ENCODE peak calls at places on chromosomes 4 and X, in eight cellular contexts. N is mucosa of descending colon, L is neural progenitor cell, V is mammary epithelial cell, U is choroid plexus epithelial cell, T is fibroblast of lung, D is AG04449, J is cardiac fibroblast. G is an unnamed sample.

GRCh38 chrX:45422216-45422925 is 221.7 kb upstream of the DIPK2B start:
- DNase-seq in L (no peak), T (peak), D (no peak), J (peak), V (peak), U (no peak), N (no peak), G (no peak)

GRCh38 chr4:8221985-8222384 is 22.9 kb downstream of the SH3TC1 start:
- DNase-seq in J (no peak), L (no peak), T (no peak), V (no peak), N (no peak), U (no peak), D (no peak), G (no peak)

GRCh38 chr4:145694929-145695328 is 15.0 kb downstream of the C4orf51 start:
- DNase-seq in T (no peak), D (no peak), V (no peak), U (no peak), J (no peak), L (no peak), N (no peak), G (no peak)

GRCh38 chr4:156193800-156194199 is 240.1 kb upstream of the CTSO start:
- DNase-seq in J (no peak), N (no peak), D (peak), V (no peak), U (peak), L (no peak), T (peak), G (no peak)

GRCh38 chr4:173074501-173074946 is 94.1 kb upstream of the GALNT7 start:
- DNase-seq in D (no peak), U (peak), V (peak), T (peak), N (no peak), L (peak), J (peak), G (no peak)

GRCh38 chr4:180827193-180827592 is 1416.0 kb upstream of the TENM3 start:
- DNase-seq in N (no peak), D (no peak), L (no peak), T (peak), V (no peak), J (peak), U (peak), G (no peak)

GRCh38 chr4:73693816-73694215 is 46.6 kb upstream of the CXCL8 start:
- DNase-seq in D (no peak), N (no peak), L (no peak), U (no peak), T (no peak), V (no peak), J (no peak), G (no peak)

GRCh38 chrX:8960809-8961413 is 73.0 kb downstream of the FAM9B start:
- DNase-seq in N (no peak), U (no peak), J (no peak), T (peak), V (no peak), L (peak), D (no peak), G (no peak)

GRCh38 chr4:38488891-38489861 is 174.8 kb upstream of the KLF3 start:
- DNase-seq in D (no peak), V (no peak), T (peak), U (peak), J (peak), L (peak), N (no peak), G (no peak)

GRCh38 chr4:47075919-47076318 is 44.6 kb downstream of the GABRB1 start:
- DNase-seq in T (no peak), J (no peak), U (no peak), L (no peak), D (no peak), N (no peak), V (no peak), G (no peak)

GRCh38 chrX:106302304-106302703 is 134.2 kb downstream of the PWWP3B start:
- DNase-seq in T (no peak), U (peak), J (peak), N (no peak), V (peak), L (no peak), D (no peak), G (no peak)

GRCh38 chrX:44343412-44343942 is at the start of gene EFHC2:
- DNase-seq in D (no peak), N (peak), J (peak), V (no peak), L (peak), T (peak), U (peak), G (no peak)

GRCh38 chrX:45803383-45803921 is 602.8 kb upstream of the DIPK2B start:
- DNase-seq in L (no peak), D (peak), U (peak), V (peak), N (no peak), T (peak), J (peak), G (no peak)

GRCh38 chr4:112859456-112860184 is 189.8 kb upstream of the ANK2 start:
- DNase-seq in T (no peak), V (no peak), N (no peak), J (no peak), U (no peak), L (no peak), D (no peak), G (no peak)

GRCh38 chrX:64338296-64338695 is 57.0 kb downstream of the MTMR8 start:
- DNase-seq in V (peak), J (no peak), D (no peak), T (peak), U (no peak), N (no peak), L (no peak), G (peak)

GRCh38 chrX:108304210-108304609 is 134.0 kb downstream of the COL4A6 start:
- DNase-seq in D (no peak), V (no peak), N (no peak), T (peak), L (peak), U (peak), J (peak), G (peak)

GRCh38 chr4:94390804-94391410 is 48.3 kb upstream of the HPGDS start:
- DNase-seq in T (peak), V (no peak), N (no peak), J (no peak), L (peak), U (peak), D (no peak), G (no peak)

GRCh38 chrX:19964017-19964710 is 26.7 kb downstream of the BCLAF3 start:
- DNase-seq in L (no peak), U (no peak), J (no peak), V (peak), D (no peak), T (no peak), N (no peak), G (no peak)

GRCh38 chrX:96833333-96833732 is 50.4 kb upstream of the RPA4 start:
- DNase-seq in V (no peak), L (no peak), J (no peak), U (peak), D (no peak), T (no peak), N (no peak), G (no peak)

GRCh38 chrX:70052895-70053615 is 3.3 kb upstream of the AWAT2 start:
- DNase-seq in T (no peak), U (no peak), L (no peak), V (no peak), N (no peak), D (no peak), J (no peak), G (no peak)

GRCh38 chr4:6920174-6920573 is 10.5 kb downstream of the TBC1D14 start:
- DNase-seq in D (no peak), L (no peak), J (no peak), U (no peak), N (no peak), V (no peak), T (no peak), G (no peak)

GRCh38 chr4:141995051-141995450 is 358.7 kb downstream of the IL15 start:
- DNase-seq in L (no peak), V (no peak), N (no peak), T (no peak), U (no peak), J (no peak), D (no peak), G (no peak)

GRCh38 chr4:101160792-101161592 is 186.3 kb downstream of the PPP3CA start:
- DNase-seq in D (no peak), N (no peak), J (no peak), T (no peak), U (no peak), L (no peak), V (no peak), G (no peak)

GRCh38 chr4:165874799-165875371 is 1.8 kb downstream of the TLL1 start:
- DNase-seq in J (peak), V (peak), D (no peak), N (peak), T (no peak), U (no peak), L (peak), G (peak)

GRCh38 chrX:115949900-115950822 is 220.4 kb upstream of the AGTR2 start:
- DNase-seq in U (no peak), N (no peak), J (no peak), T (no peak), D (no peak), V (peak), L (peak), G (no peak)

GRCh38 chrX:51837451-51837850 is 56.0 kb upstream of the MAGED1 start:
- DNase-seq in J (no peak), N (no peak), L (no peak), V (no peak), D (no peak), U (no peak), T (no peak), G (no peak)

GRCh38 chr4:52234539-52235174 is 183.6 kb downstream of the SPATA18 start:
- DNase-seq in N (no peak), T (peak), V (peak), L (peak), J (peak), D (peak), U (peak), G (no peak)

GRCh38 chrX:115344885-115345653 is 55.6 kb downstream of the LUZP4 start:
- DNase-seq in D (peak), U (peak), L (peak), V (peak), T (peak), J (peak), N (peak), G (peak)

GRCh38 chr4:117481742-117482141 is 396.4 kb upstream of the TRAM1L1 start:
- DNase-seq in L (no peak), U (peak), T (peak), V (peak), D (no peak), N (no peak), J (no peak), G (no peak)

GRCh38 chr4:32133141-32133540 is 1413.0 kb downstream of the PCDH7 start:
- DNase-seq in T (no peak), U (peak), N (no peak), D (no peak), V (peak), L (no peak), J (peak), G (no peak)

GRCh38 chr4:70306101-70306500 is 28.7 kb upstream of the CABS1 start:
- DNase-seq in V (no peak), T (no peak), J (no peak), N (no peak), L (no peak), U (no peak), D (no peak), G (no peak)

GRCh38 chrX:136259543-136259942 is 8.3 kb upstream of the MAP7D3 start:
- DNase-seq in N (no peak), T (peak), D (no peak), L (no peak), V (no peak), U (peak), J (peak), G (no peak)

DNA sequence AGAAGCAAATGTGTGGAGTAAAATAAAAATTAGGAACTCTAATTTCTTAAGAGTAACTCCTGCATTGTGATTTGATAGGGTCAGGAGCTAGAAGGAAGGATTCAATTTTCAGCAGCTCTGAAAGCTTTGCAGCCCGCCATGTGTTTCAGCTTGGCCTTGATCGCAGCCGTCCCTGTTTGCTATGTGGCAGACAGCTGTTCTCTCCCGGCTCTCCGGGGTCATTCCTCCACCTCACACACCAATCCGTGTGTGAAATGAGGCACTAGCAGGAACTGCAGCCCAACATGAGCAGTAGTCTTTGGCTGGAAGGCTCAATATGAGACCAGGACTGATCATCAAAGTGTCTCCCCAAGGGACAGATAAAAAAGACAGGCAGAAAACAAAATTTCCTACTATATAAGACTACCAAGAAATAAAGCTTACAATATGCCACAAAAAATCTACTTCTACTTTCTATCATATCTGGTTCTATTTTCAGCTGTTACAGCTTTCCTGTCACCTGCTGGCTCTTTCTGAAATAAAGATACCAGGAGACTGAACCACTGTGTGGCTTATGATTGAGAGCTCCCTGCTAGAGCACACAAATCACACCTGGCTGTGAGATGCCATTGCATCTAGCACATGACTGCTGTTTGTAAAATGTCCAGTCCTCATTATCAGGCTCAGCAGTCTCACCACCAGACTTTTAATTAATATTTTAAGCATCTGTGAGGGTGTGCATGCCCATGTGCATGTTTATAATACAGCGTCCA is 44.1 kb upstream of the SEC24B start:
- DNase-seq in L (no peak), T (no peak), J (no peak), U (no peak), N (no peak), V (no peak), D (no peak), G (no peak)
- TF ChIP-seq CTCF in L (no peak), T (no peak), J (no peak), U (no peak), N (no peak), V (no peak), D (no peak), G (no peak)

DNA sequence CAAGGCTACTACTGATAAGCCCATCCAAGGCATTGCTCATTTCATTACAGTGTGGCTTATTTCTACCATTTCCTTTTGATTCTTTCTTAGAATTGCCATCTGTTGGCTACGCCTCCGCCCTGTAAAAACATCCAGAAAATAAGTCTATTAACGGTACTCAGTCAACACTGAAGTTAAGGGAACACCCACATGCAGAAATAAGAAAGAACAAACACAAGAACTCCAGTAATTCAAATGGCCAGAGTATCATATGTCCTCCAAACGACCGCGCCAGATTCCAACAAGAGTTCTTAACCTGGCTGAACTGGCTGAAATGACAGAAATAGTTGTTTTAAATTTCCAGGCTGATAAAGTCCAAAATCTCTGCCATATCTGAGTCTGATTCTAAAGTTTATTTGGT is 90.3 kb downstream of the CXXC4 start:
- DNase-seq in U (no peak), L (no peak), V (no peak), D (no peak), N (no peak), T (no peak), J (no peak), G (no peak)
- H3K4me3 ChIP-seq in U (no peak), L (no peak), V (no peak), D (no peak), N (no peak), T (no peak), J (no peak), G (no peak)

GRCh38 chrX:132375941-132376340 is 112.9 kb downstream of the MBNL3 start:
- DNase-seq in U (peak), T (peak), L (peak), J (no peak), N (no peak), D (no peak), V (no peak), G (no peak)
- TF ChIP-seq CTCF in U (peak), T (peak), L (peak), J (peak), N (no peak), D (peak), V (peak), G (peak)

GRCh38 chr4:122541996-122542395 is 78.9 kb downstream of the IL21 start:
- DNase-seq in V (no peak), T (no peak), D (no peak), U (no peak), L (no peak), N (no peak), J (no peak), G (no peak)
- H3K4me3 ChIP-seq in V (no peak), T (no peak), D (no peak), U (no peak), L (no peak), N (no peak), J (no peak), G (no peak)

DNA sequence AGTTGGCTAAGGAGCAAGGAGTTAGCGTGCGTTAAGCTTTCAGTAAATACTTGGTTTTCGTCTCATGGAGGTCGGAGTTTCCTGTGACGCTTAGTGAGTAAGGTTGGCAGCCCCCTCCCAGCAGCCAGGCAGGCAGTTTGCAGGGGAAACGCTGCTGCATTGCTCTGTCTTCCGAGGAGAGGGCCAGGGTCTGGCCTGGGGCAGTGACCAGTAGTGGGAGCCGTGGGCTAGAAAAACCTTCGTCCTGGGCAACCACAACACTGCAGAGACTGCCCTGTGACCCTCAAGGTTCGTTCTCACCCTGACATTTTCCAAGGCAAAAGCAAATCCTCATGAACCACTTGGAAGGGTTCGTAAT is 432 bp downstream of the TMEM175 start:
- DNase-seq in D (no peak), U (no peak), T (no peak), J (no peak), V (no peak), N (no peak), L (peak), G (peak)
- TF ChIP-seq CTCF in D (no peak), U (peak), T (no peak), J (no peak), V (no peak), N (no peak), L (peak), G (no peak)